ENCODE peak calls at places on chromosome 1, in six cellular contexts. P is lung; D is heart left ventricle; C is stimulated activated CD8-positive, alpha-beta memory T cell treated with anti-CD3 and anti-CD28 coated beads, Interleukin-4, amount 100 ng/mL, for 24 hours; W is ELR; J is HTR-8/SVneo. U is an unnamed sample.

GRCh38 chr1:114105401-114105979 is 48.2 kb downstream of the SYT6 start:
- DNase-seq in P (no peak), D (no peak), C (no peak), W (no peak), J (no peak), U (no peak)

GRCh38 chr1:184958554-184959353 is 15.6 kb downstream of the NIBAN1 start:
- DNase-seq in P (no peak), D (peak), C (no peak), W (no peak), J (no peak), U (no peak)

GRCh38 chr1:95730986-95731385 is 497.0 kb downstream of the RWDD3 start:
- DNase-seq in P (no peak), D (no peak), C (no peak), W (peak), J (no peak), U (no peak)

GRCh38 chr1:238341395-238341794 is 450.7 kb upstream of the ZP4 start:
- DNase-seq in P (no peak), D (no peak), C (no peak), W (no peak), J (no peak), U (no peak)

GRCh38 chr1:82160036-82160435 is 359.3 kb downstream of the ADGRL2 start:
- DNase-seq in P (no peak), D (no peak), C (no peak), W (peak), J (no peak), U (no peak)

GRCh38 chr1:204602871-204603542 is 82.5 kb downstream of the LRRN2 start:
- DNase-seq in P (no peak), D (no peak), C (no peak), W (no peak), J (no peak), U (no peak)

GRCh38 chr1:9753121-9753531 is 70.6 kb downstream of the CLSTN1 start:
- DNase-seq in P (no peak), D (peak), C (no peak), W (peak), J (no peak), U (peak)

GRCh38 chr1:42380617-42381423 is at the start of gene RIMKLA:
- DNase-seq in P (peak), D (peak), C (peak), W (peak), J (peak), U (no peak)

GRCh38 chr1:12064073-12064969 is 1.2 kb downstream of the TNFRSF8 start:
- DNase-seq in P (no peak), D (no peak), C (no peak), W (no peak), J (no peak), U (no peak)

GRCh38 chr1:77847621-77848080 is 40.8 kb upstream of the NEXN start:
- DNase-seq in P (no peak), D (no peak), C (no peak), W (no peak), J (no peak), U (no peak)

GRCh38 chr1:98908980-98909379 is 95.7 kb downstream of the PLPPR5 start:
- DNase-seq in P (no peak), D (no peak), C (no peak), W (no peak), J (no peak), U (no peak)

GRCh38 chr1:240094043-240094722 is 2.5 kb downstream of the FMN2 start:
- DNase-seq in P (no peak), D (no peak), C (no peak), W (peak), J (no peak), U (no peak)

GRCh38 chr1:182809414-182809957 is 19.9 kb downstream of the NPL start:
- DNase-seq in P (no peak), D (no peak), C (no peak), W (peak), J (no peak), U (no peak)

GRCh38 chr1:183634429-183635065 is 1.0 kb downstream of the ARPC5 start:
- DNase-seq in P (no peak), D (no peak), C (no peak), W (peak), J (no peak), U (no peak)

GRCh38 chr1:242629396-242629795 is 104.9 kb upstream of the PLD5 start:
- DNase-seq in P (no peak), D (no peak), C (no peak), W (peak), J (no peak), U (no peak)

GRCh38 chr1:180675586-180675985 is 43.8 kb downstream of the XPR1 start:
- DNase-seq in P (no peak), D (no peak), C (no peak), W (peak), J (no peak), U (no peak)

GRCh38 chr1:201100169-201100930 is 11.9 kb downstream of the CACNA1S start:
- DNase-seq in P (no peak), D (no peak), C (no peak), W (no peak), J (no peak), U (no peak)

GRCh38 chr1:10726355-10726754 is 70.1 kb downstream of the CASZ1 start:
- DNase-seq in P (peak), D (peak), C (no peak), W (no peak), J (no peak), U (no peak)

GRCh38 chr1:33608825-33609400 is 136.5 kb downstream of the ZSCAN20 start:
- DNase-seq in P (no peak), D (no peak), C (no peak), W (no peak), J (no peak), U (no peak)

GRCh38 chr1:65445837-65446236 is 25.4 kb downstream of the LEPR start:
- DNase-seq in P (no peak), D (no peak), C (no peak), W (no peak), J (no peak), U (no peak)

GRCh38 chr1:179953974-179954493 is 576 bp upstream of the CEP350 start:
- DNase-seq in P (peak), D (no peak), C (no peak), W (peak), J (peak), U (no peak)

GRCh38 chr1:170836146-170836545 is 99.2 kb upstream of the MROH9 start:
- DNase-seq in P (no peak), D (no peak), C (no peak), W (peak), J (no peak), U (no peak)

GRCh38 chr1:172742599-172743500 is 83.9 kb downstream of the FASLG start:
- DNase-seq in P (no peak), D (no peak), C (no peak), W (peak), J (no peak), U (no peak)

GRCh38 chr1:151547119-151547899 is 7.2 kb downstream of the TUFT1 start:
- DNase-seq in P (peak), D (peak), C (no peak), W (peak), J (peak), U (peak)

GRCh38 chr1:2882968-2883696 is 81.6 kb upstream of the TTC34 start:
- DNase-seq in P (no peak), D (no peak), C (no peak), W (no peak), J (no peak), U (no peak)

GRCh38 chr1:154463512-154463990 is 38.5 kb upstream of the TDRD10 start:
- DNase-seq in P (no peak), D (peak), C (peak), W (peak), J (no peak), U (no peak)

GRCh38 chr1:77846966-77847365 is 41.5 kb upstream of the NEXN start:
- DNase-seq in P (no peak), D (no peak), C (no peak), W (no peak), J (no peak), U (no peak)

GRCh38 chr1:18045654-18046053 is 61.9 kb upstream of the IGSF21 start:
- DNase-seq in P (no peak), D (no peak), C (no peak), W (no peak), J (no peak), U (no peak)

GRCh38 chr1:173868266-173869107 is at the start of gene ZBTB37:
- DNase-seq in P (peak), D (peak), C (peak), W (no peak), J (peak), U (peak)

GRCh38 chr1:242873661-242874060 is 349.2 kb upstream of the PLD5 start:
- DNase-seq in P (no peak), D (no peak), C (no peak), W (no peak), J (no peak), U (no peak)

GRCh38 chr1:218568962-218569530 is 223.9 kb downstream of the TGFB2 start:
- DNase-seq in P (no peak), D (no peak), C (no peak), W (peak), J (no peak), U (no peak)

GRCh38 chr1:157700305-157700704 is 264 bp downstream of the FCRL3 start:
- DNase-seq in P (no peak), D (no peak), C (no peak), W (no peak), J (no peak), U (no peak)

GRCh38 chr1:204426035-204426436 is 14.4 kb upstream of the PPP1R15B start:
- DNase-seq in P (no peak), D (no peak), C (no peak), W (peak), J (peak), U (no peak)

GRCh38 chr1:229717774-229718173 is 91.7 kb downstream of the URB2 start:
- DNase-seq in P (no peak), D (no peak), C (no peak), W (no peak), J (no peak), U (no peak)

GRCh38 chr1:192489748-192490147 is 85.8 kb upstream of the RGS1 start:
- DNase-seq in P (no peak), D (peak), C (no peak), W (peak), J (no peak), U (peak)

GRCh38 chr1:179178965-179179364 is 50.5 kb downstream of the ABL2 start:
- DNase-seq in P (no peak), D (no peak), C (no peak), W (peak), J (peak), U (no peak)

GRCh38 chr1:151947140-151947539 is 37.8 kb upstream of the THEM4 start:
- DNase-seq in P (no peak), D (no peak), C (no peak), W (peak), J (no peak), U (no peak)

GRCh38 chr1:32500387-32501209 is 35.7 kb downstream of the ZBTB8B start:
- DNase-seq in P (peak), D (peak), C (no peak), W (peak), J (no peak), U (no peak)

U was measured in AG09319.